ENCODE peak calls at places on chromosomes 2 and 18, in five cellular contexts. F is nucleus accumbens, W is retina, D is GM04504, Y is fibroblast of pulmonary artery. J is an unnamed sample.
A peak's percentile ranks its signal among the peaks of the same experiment; 100 is the strongest.

GRCh38 chr2:168758970-168759820 is 43.2 kb upstream of the NOSTRIN start:
- DNase-seq in F (no peak), W (peak; percentile 34), D (peak; percentile 28), Y (peak; percentile 75), J (peak; percentile 73)

GRCh38 chr2:107402330-107402729 is 424.4 kb upstream of the RGPD4 start:
- DNase-seq in F (no peak), W (no peak), D (no peak), Y (no peak), J (no peak)

GRCh38 chr18:36316246-36316645 is 18.7 kb downstream of the FHOD3 start:
- DNase-seq in F (no peak), W (no peak), D (no peak), Y (no peak), J (no peak)

GRCh38 chr18:21300616-21301200 is 58.7 kb downstream of the GREB1L start:
- DNase-seq in F (no peak), W (no peak), D (no peak), Y (peak; percentile 9), J (no peak)

GRCh38 chr2:238653436-238654109 is 194.3 kb upstream of the TWIST2 start:
- DNase-seq in F (no peak), W (peak; percentile 8), D (no peak), Y (no peak), J (no peak)

GRCh38 chr2:227411320-227411989 is 23.7 kb upstream of the SCYGR1 start:
- DNase-seq in F (no peak), W (no peak), D (no peak), Y (no peak), J (no peak)

GRCh38 chr2:150410809-150411208 is 76.7 kb downstream of the RND3 start:
- DNase-seq in F (no peak), W (peak; percentile 22), D (no peak), Y (peak; percentile 71), J (peak; percentile 60)

GRCh38 chr2:38216886-38217285 is 140.9 kb upstream of the CYP1B1 start:
- DNase-seq in F (no peak), W (no peak), D (no peak), Y (no peak), J (no peak)

GRCh38 chr2:239856620-239857285 is 168.4 kb downstream of the NDUFA10 start:
- DNase-seq in F (no peak), W (no peak), D (no peak), Y (no peak), J (no peak)

GRCh38 chr2:113013336-113013661 is 8.0 kb downstream of the IL36A start:
- DNase-seq in F (no peak), W (no peak), D (no peak), Y (no peak), J (no peak)

GRCh38 chr2:70687461-70687795 is 80.6 kb downstream of the ADD2 start:
- DNase-seq in F (no peak), W (no peak), D (no peak), Y (no peak), J (no peak)

GRCh38 chr2:24076849-24077534 is 866 bp upstream of the SF3B6 start:
- DNase-seq in F (no peak), W (peak; percentile 57), D (no peak), Y (no peak), J (peak; percentile 15)

GRCh38 chr2:231361701-231362588 is 33.6 kb upstream of the B3GNT7 start:
- DNase-seq in F (no peak), W (no peak), D (no peak), Y (no peak), J (no peak)